ENCODE peak calls at places on chromosomes 11 and 22, in four cellular contexts. V, P, X and L are unnamed samples.

GRCh38 chr11:112451250-112451649 is 190.6 kb upstream of the PLET1 start:
- DNase-seq in V (no peak), X (no peak), P (no peak), L (no peak)

GRCh38 chr22:23080542-23081290 is 10.4 kb downstream of the GNAZ start:
- DNase-seq in P (no peak), V (no peak), X (no peak), L (no peak)

GRCh38 chr11:78532991-78533861 is 41.4 kb downstream of the NARS2 start:
- DNase-seq in P (peak; percentile 19), X (no peak), V (no peak), L (no peak)

GRCh38 chr22:38505595-38506117 is 455 bp downstream of the DDX17 start:
- DNase-seq in X (peak; percentile 52), P (peak; percentile 53), V (peak; percentile 88), L (peak; percentile 83)

GRCh38 chr11:102842930-102843329 is 479 bp downstream of the MMP3 start:
- DNase-seq in X (no peak), P (no peak), V (no peak), L (no peak)

GRCh38 chr11:1924646-1925372 is 5.3 kb downstream of the TNNT3 start:
- DNase-seq in V (no peak), X (no peak), P (no peak), L (peak; percentile 1)

GRCh38 chr11:34318111-34319037 is 39.4 kb downstream of the ABTB2 start:
- DNase-seq in P (no peak), V (peak; percentile 87), X (no peak), L (no peak)

GRCh38 chr22:27270818-27271510 is 530.6 kb downstream of the MN1 start:
- DNase-seq in X (no peak), P (no peak), V (no peak), L (peak; percentile 27)

GRCh38 chr11:80698646-80699045 is 1257.8 kb upstream of the TENM4 start:
- DNase-seq in V (no peak), P (no peak), X (no peak), L (no peak)

GRCh38 chr22:45218974-45219373 is 21.7 kb downstream of the KIAA0930 start:
- DNase-seq in V (no peak), X (no peak), P (no peak), L (no peak)

GRCh38 chr22:40401532-40401931 is 31.1 kb downstream of the SGSM3 start:
- DNase-seq in P (no peak), X (no peak), V (no peak), L (no peak)

GRCh38 chr11:1747753-1748466 is 2.5 kb downstream of the IFITM10 start:
- DNase-seq in V (peak; percentile 59), X (no peak), P (no peak), L (no peak)

GRCh38 chr22:29129644-29130201 is 56.9 kb downstream of the KREMEN1 start:
- DNase-seq in V (peak; percentile 57), X (no peak), P (no peak), L (no peak)

GRCh38 chr22:50544078-50544745 is 1.5 kb upstream of the KLHDC7B start:
- DNase-seq in X (peak; percentile 93), P (peak; percentile 83), V (peak; percentile 90), L (peak; percentile 93)

GRCh38 chr11:118519549-118519948 is 7.7 kb upstream of the TTC36 start:
- DNase-seq in V (no peak), X (no peak), P (no peak), L (no peak)

GRCh38 chr11:7571640-7572000 is 57.8 kb downstream of the PPFIBP2 start:
- DNase-seq in V (peak; percentile 83), P (peak; percentile 19), X (peak; percentile 92), L (peak; percentile 77)

GRCh38 chr11:83713701-83714100 is 427.5 kb upstream of the CCDC90B start:
- DNase-seq in X (no peak), P (no peak), V (peak; percentile 81), L (no peak)

GRCh38 chr22:19991645-19992451 is 24.8 kb downstream of the ARVCF start:
- DNase-seq in P (no peak), X (no peak), V (no peak), L (no peak)

GRCh38 chr11:121886956-121887355 is 229.1 kb downstream of the BLID start:
- DNase-seq in V (no peak), X (no peak), P (no peak), L (no peak)

GRCh38 chr11:27882066-27882697 is 181.9 kb upstream of the BDNF start:
- DNase-seq in X (no peak), V (no peak), P (no peak), L (no peak)

GRCh38 chr11:99117603-99118002 is 96.9 kb downstream of the CNTN5 start:
- DNase-seq in V (no peak), X (peak; percentile 14), P (no peak), L (no peak)

GRCh38 chr22:25137577-25138525 is 61.8 kb upstream of the CRYBB3 start:
- DNase-seq in X (no peak), P (no peak), V (no peak), L (no peak)

GRCh38 chr11:91265946-91266345 is 958.7 kb upstream of the FAT3 start:
- DNase-seq in X (no peak), V (no peak), P (no peak), L (no peak)

DNA sequence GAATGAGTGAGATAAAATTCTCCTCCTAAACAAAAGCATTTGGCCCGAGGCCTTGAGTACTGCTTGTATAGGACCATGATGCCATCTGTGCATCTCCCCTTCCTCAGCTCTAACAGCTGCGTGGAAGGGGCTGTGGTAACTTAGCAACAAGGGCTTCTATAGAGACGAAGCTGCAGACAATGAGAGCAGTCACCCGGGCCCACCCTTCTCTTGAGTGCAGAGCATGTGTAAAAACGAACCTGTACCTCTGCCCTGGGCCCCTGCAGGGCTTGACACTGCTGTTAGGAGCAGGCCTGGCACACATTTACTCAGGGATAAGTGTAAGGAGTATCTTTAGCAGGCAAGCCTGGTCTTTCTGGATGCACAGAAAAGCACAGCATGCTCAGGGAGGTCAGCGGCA is 391.4 kb downstream of the CADM1 start:
- DNase-seq in P (no peak), X (no peak), V (no peak), L (peak; percentile 74)
- TF ChIP-seq EZH2phosphoT487 in P (no peak), X (no peak), V (no peak), L (no peak)

GRCh38 chr11:86799680-86800075 is 664 bp upstream of the PRSS23 start:
- DNase-seq in V (no peak), P (no peak), X (peak; percentile 41), L (peak; percentile 63)

GRCh38 chr11:86802146-86802545 is 1.8 kb downstream of the PRSS23 start:
- DNase-seq in V (no peak), P (no peak), X (no peak), L (no peak)

GRCh38 chr11:86798988-86799387 is 1.4 kb upstream of the PRSS23 start:
- DNase-seq in V (peak; percentile 93), P (no peak), X (no peak), L (no peak)

GRCh38 chr11:86800956-86801264 is 568 bp downstream of the PRSS23 start:
- DNase-seq in V (no peak), X (no peak), P (no peak), L (no peak)

GRCh38 chr11:86800076-86800955 is at the start of gene PRSS23:
- DNase-seq in V (peak; percentile 84), X (peak; percentile 67), P (peak; percentile 71), L (peak; percentile 92)
- TF ChIP-seq EZH2 in V (no peak), X (peak; percentile 8), P (no peak), L (no peak)

DNA sequence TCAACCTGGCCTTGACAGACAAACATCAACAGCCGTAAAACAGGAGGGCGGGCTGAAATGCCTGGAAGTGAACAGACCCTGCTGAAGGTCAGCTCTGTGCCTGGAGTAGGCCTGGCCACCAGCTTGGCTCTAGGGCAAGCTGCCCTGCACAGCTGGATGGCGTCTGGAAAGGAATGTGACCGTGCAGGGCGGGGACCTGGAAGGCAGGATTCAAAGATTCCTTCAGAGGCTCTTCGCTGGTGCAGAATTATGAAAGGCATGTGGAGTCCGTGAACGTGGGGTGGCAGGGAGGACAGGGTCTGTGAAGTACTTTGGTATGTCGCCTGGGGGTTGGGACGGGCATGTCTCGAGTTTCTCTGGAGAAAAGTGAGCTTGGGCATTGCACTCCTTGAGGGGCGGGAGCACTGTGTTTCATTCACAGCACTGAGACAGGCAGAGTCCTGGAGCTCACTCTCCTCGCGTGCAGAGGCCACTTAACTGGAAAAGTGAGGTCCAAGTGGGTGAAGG is 1.5 kb downstream of the EHD1 start:
- DNase-seq in V (peak; percentile 79), X (no peak), P (no peak), L (peak; percentile 49)
- H3K4me1 ChIP-seq in V (peaks cover 16% of the 10 kb centered on the region), X (peaks cover 15% of the 10 kb centered on the region), P (peaks cover 30% of the 10 kb centered on the region), L (peaks cover 18% of the 10 kb centered on the region)

GRCh38 chr11:116454020-116454645 is 318.7 kb downstream of the BUD13 start:
- DNase-seq in P (peak; percentile 41), X (peak; percentile 80), V (peak; percentile 68), L (peak; percentile 60)
- TF ChIP-seq EZH2phosphoT487 in P (no peak), X (no peak), V (no peak), L (no peak)